ENCODE peak calls at places on chromosomes 6 and 20, in five cellular contexts. N, L, X, C and I are unnamed samples.

GRCh38 chr20:62120990-62121775 is 1.1 kb upstream of the LSM14B start:
- DNase-seq in N (no peak), X (no peak), C (peak; percentile 30), L (peak; percentile 72), I (no peak)

GRCh38 chr6:150600302-150601017 is 775 bp downstream of the PLEKHG1 start:
- DNase-seq in L (peak; percentile 62), X (peak; percentile 68), N (peak; percentile 28), C (no peak), I (no peak)

GRCh38 chr6:122008105-122009100 is 391.0 kb upstream of the HSF2 start:
- DNase-seq in X (no peak), N (no peak), L (peak; percentile 42), C (peak; percentile 31), I (no peak)

GRCh38 chr6:13538084-13538483 is 36.3 kb upstream of the SIRT5 start:
- DNase-seq in X (peak; percentile 10), C (peak; percentile 24), N (no peak), L (peak; percentile 85), I (no peak)

GRCh38 chr6:145648149-145648548 is 87.2 kb downstream of the EPM2A start:
- DNase-seq in C (no peak), L (no peak), X (no peak), N (no peak), I (no peak)

GRCh38 chr6:42251500-42251899 is 33.8 kb upstream of the MRPS10 start:
- DNase-seq in L (peak; percentile 54), N (no peak), X (no peak), C (peak; percentile 55), I (no peak)

GRCh38 chr6:127458817-127459216 is 372 bp downstream of the KIAA0408 start:
- DNase-seq in N (no peak), C (peak; percentile 67), L (peak; percentile 88), X (no peak), I (no peak)

GRCh38 chr6:52640170-52640569 is 30.7 kb upstream of the TMEM14A start:
- DNase-seq in N (no peak), X (no peak), L (peak; percentile 56), C (peak; percentile 65), I (no peak)

GRCh38 chr20:51768759-51769517 is 748 bp upstream of the ATP9A start:
- DNase-seq in C (no peak), X (no peak), L (no peak), N (no peak), I (no peak)

GRCh38 chr20:58986968-58987517 is 6.0 kb downstream of the NELFCD start:
- DNase-seq in N (no peak), X (no peak), C (no peak), L (no peak), I (no peak)

GRCh38 chr6:89921691-89922090 is 27.4 kb downstream of the GJA10 start:
- DNase-seq in N (no peak), X (no peak), C (no peak), L (no peak), I (no peak)

GRCh38 chr20:38082894-38083293 is 49.3 kb downstream of the RPRD1B start:
- DNase-seq in X (no peak), C (no peak), L (no peak), N (no peak), I (no peak)

GRCh38 chr6:17281497-17282481 is 628 bp downstream of the RBM24 start:
- DNase-seq in C (no peak), X (no peak), L (no peak), N (no peak), I (no peak)
- H3K4me3 ChIP-seq in C (peak overlapping the region; percentile 84), X (no peak overlapping the region), L (peak overlapping the region; percentile 71), N (peak overlapping the region; percentile 61), I (peak overlapping the region; percentile 90)

GRCh38 chr6:111971866-111972532 is 81.9 kb upstream of the CCN6 start:
- DNase-seq in C (no peak), N (no peak), X (no peak), L (no peak), I (no peak)

GRCh38 chr6:111971181-111971829 is 82.6 kb upstream of the CCN6 start:
- DNase-seq in C (no peak), X (no peak), L (no peak), N (no peak), I (no peak)

GRCh38 chr6:111975501-111975900 is 78.4 kb upstream of the CCN6 start:
- DNase-seq in X (no peak), C (no peak), L (no peak), N (no peak), I (no peak)

GRCh38 chr6:111973897-111974639 is 79.8 kb upstream of the CCN6 start:
- DNase-seq in N (no peak), L (peak; percentile 77), X (peak; percentile 26), C (no peak), I (no peak)

GRCh38 chr6:111972714-111973678 is 80.9 kb upstream of the CCN6 start:
- DNase-seq in X (peak; percentile 76), C (peak; percentile 92), N (peak; percentile 38), L (peak; percentile 97), I (peak; percentile 92)
- H3K4me3 ChIP-seq in X (peak overlapping the region; percentile 6), C (peak overlapping the region; percentile 26), N (no peak overlapping the region), L (peak overlapping the region; percentile 29), I (peak overlapping the region; percentile 36)

DNA sequence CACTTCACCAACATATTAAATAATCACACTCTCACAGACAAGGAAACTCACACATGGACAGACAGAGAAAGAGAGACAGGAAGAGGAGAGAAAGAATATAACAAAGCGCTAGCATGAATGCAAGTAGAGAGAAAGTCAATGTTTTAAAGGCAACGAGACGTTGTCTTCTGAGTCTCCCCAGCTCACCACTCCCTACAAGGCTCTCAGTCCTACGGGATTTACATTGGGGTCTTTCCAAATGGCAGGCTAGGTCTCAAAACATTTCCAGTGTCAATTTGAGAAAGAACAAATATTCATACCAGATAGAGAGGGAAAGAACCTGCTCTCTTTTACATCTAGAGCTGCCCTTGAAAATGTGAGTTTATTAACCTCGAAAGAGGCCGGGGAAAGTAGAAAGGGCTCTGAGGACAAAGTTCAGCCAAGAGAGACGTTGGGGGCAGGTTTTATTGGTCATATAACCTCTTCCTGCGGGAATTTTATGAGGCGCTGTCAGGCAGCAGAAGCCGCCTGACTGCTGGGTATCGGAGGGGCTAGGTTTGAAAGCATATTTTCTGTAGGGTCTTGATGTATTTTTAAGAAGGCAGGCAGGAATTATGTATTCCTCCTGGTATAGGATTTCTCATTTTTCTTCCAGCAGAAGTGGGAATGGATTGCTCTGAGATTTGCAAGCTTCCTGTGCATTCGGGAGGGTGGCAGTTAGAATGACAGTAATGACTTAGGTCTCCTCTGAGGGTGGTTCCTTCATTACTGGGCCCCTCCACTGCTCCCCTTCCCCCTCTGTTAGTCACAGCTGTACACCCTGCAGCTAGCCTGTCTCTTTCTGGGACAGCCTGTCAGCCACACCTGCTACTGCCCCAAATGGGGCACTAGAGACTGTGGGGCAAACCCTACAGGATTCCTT is 34.4 kb upstream of the KIF16B start:
- DNase-seq in X (no peak), L (no peak), C (no peak), N (no peak), I (no peak)
- H3K4me3 ChIP-seq in X (no peak overlapping the region), L (no peak overlapping the region), C (no peak overlapping the region), N (no peak overlapping the region), I (no peak overlapping the region)

DNA sequence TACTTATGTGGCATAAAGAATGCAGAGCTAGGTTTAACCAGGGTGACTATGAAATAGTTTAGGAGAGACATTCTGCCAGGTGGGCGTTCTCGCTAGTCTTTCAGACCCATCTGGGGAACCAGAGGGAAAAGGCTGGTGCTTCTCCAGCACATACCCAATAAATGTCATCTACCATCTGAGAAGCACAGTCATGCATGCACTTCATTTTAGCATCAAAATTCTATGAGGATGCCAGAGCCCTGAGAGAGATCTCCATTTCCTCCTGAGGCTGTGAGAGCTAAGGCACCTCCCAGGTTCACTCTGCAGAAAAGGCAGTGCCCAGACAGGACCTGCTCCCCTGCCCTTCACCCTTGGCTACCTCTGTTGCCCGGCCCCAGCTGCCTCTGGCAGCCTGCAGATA is 231.7 kb upstream of the PRND start:
- DNase-seq in X (no peak), L (no peak), C (no peak), N (no peak), I (no peak)
- H3K4me3 ChIP-seq in X (no peak overlapping the region), L (no peak overlapping the region), C (no peak overlapping the region), N (no peak overlapping the region), I (no peak overlapping the region)

DNA sequence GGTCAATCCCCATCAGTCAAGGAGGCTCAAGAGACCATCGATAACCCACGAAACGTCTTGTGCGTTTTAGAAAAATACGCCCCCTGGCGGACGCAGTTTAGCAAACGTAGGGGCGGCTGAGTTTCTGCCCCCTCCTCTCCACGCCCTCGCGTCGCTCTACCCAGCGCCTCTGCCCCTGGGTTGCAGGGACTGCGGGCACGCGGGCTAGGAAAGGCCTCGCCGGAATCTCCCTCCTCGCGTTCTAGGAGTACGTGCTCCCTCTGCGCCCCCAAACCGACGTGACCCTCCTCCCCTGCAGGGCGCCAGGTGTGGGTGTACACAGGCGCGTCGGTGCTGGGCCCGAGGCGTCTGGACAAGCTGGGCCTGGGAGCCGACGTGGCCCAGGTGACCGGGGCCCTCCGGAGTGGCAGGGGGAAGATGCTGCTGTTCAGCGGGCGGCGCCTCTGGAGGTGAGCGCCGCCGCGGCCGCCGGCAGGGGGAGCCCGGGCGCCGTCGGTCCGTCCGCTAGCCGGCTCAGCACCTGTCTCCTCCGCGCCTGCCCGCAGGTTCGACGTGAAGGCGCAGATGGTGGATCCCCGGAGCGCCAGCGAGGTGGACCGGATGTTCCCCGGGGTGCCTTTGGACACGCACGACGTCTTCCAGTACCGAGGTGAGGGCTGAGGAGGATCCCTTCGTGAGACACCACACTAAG is 5.3 kb downstream of the MMP9 start:
- DNase-seq in X (peak; percentile 63), L (peak; percentile 50), C (no peak), N (no peak), I (no peak)
- H3K4me3 ChIP-seq in X (peak overlapping the region; percentile 33), L (no peak overlapping the region), C (peak overlapping the region; percentile 5), N (peak overlapping the region; percentile 9), I (no peak overlapping the region)

GRCh38 chr6:7542065-7542877 is 800 bp downstream of the DSP start:
- DNase-seq in X (peak; percentile 5), L (peak; percentile 2), C (no peak), N (no peak), I (no peak)
- H3K4me3 ChIP-seq in X (peak overlapping the region; percentile 39), L (peak overlapping the region; percentile 67), C (peak overlapping the region; percentile 74), N (peak overlapping the region; percentile 59), I (peak overlapping the region; percentile 82)

GRCh38 chr20:41664584-41664983 is 46.4 kb upstream of the CHD6 start:
- DNase-seq in C (no peak), L (peak; percentile 18), N (no peak), X (no peak), I (no peak)
- H3K4me3 ChIP-seq in C (no peak overlapping the region), L (no peak overlapping the region), N (no peak overlapping the region), X (no peak overlapping the region), I (no peak overlapping the region)

DNA sequence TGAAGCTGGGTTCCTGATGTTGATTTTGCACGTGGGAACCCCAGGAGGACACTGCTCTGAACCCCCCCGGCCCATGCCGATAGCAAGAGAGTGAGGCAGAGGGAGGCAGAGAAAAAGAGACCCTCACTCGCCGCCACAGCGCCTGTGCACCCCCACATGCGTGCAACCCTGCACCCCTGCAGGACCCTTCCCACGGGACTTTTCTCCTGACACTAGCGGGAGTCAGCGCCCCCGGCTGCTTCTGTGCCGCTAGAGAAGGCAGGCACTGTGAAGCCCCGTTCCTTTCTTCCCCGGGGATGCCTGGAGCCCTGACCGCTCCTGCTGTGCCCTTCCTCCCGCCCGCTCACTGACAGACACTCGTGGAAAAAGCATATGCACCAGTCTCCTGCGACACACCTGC is 67.4 kb downstream of the GMPR start:
- DNase-seq in N (no peak), X (no peak), L (no peak), C (no peak), I (no peak)
- H3K4me3 ChIP-seq in N (no peak overlapping the region), X (no peak overlapping the region), L (no peak overlapping the region), C (no peak overlapping the region), I (no peak overlapping the region)